ENCODE peak calls at places on chromosomes 4 and X, in six cellular contexts. Q, N, T, H, W and O are unnamed samples.

GRCh38 chr4:16597829-16598228 is 300.6 kb downstream of the LDB2 start:
- DNase-seq in W (no peak), Q (no peak), T (peak), H (no peak), N (no peak), O (no peak)

GRCh38 chr4:99610605-99611172 is 36.1 kb downstream of the MTTP start:
- DNase-seq in T (peak), N (no peak), Q (no peak), H (peak), W (no peak), O (no peak)

GRCh38 chr4:156734965-156735895 is 236.4 kb downstream of the PDGFC start:
- DNase-seq in W (no peak), N (no peak), Q (no peak), H (no peak), T (peak), O (no peak)

GRCh38 chr4:13108096-13108495 is 376.0 kb downstream of the RAB28 start:
- DNase-seq in N (no peak), Q (no peak), H (no peak), T (no peak), W (no peak), O (no peak)

GRCh38 chrX:15242899-15243555 is 26.9 kb downstream of the ASB9 start:
- DNase-seq in H (peak), T (peak), N (no peak), Q (no peak), W (no peak), O (peak)

GRCh38 chrX:10326578-10326977 is 169.8 kb downstream of the CLCN4 start:
- DNase-seq in H (peak), Q (no peak), T (peak), N (no peak), W (no peak), O (no peak)

GRCh38 chr4:142091691-142092182 is 455.4 kb downstream of the IL15 start:
- DNase-seq in Q (no peak), T (peak), H (peak), N (no peak), W (no peak), O (no peak)

GRCh38 chrX:10077425-10078188 is 79.2 kb upstream of the CLCN4 start:
- DNase-seq in T (peak), W (no peak), N (no peak), H (peak), Q (no peak), O (no peak)

GRCh38 chr4:150018257-150018656 is 60.0 kb upstream of the DCLK2 start:
- DNase-seq in Q (no peak), T (no peak), N (no peak), H (no peak), W (no peak), O (no peak)

GRCh38 chr4:87067120-87067885 is 132.5 kb downstream of the AFF1 start:
- DNase-seq in T (no peak), N (no peak), H (peak), W (no peak), Q (no peak), O (no peak)

GRCh38 chr4:5019274-5019673 is at the start of gene CYTL1:
- DNase-seq in Q (no peak), T (no peak), W (no peak), N (no peak), H (no peak), O (no peak)

GRCh38 chr4:13544556-13545393 is 467 bp upstream of the NKX3-2 start:
- DNase-seq in W (peak), T (peak), Q (peak), N (no peak), H (peak), O (peak)

GRCh38 chrX:1741828-1742394 is 127.1 kb downstream of the ASMT start:
- DNase-seq in T (no peak), Q (no peak), W (no peak), N (no peak), H (no peak), O (no peak)

GRCh38 chrX:111585337-111585736 is 73.9 kb downstream of the SERTM2 start:
- DNase-seq in H (no peak), W (no peak), N (no peak), Q (no peak), T (no peak), O (no peak)

GRCh38 chr4:71607780-71608673 is 175.9 kb downstream of the GC start:
- DNase-seq in Q (no peak), N (no peak), H (no peak), T (no peak), W (no peak), O (no peak)

GRCh38 chrX:13028871-13029336 is 15.5 kb downstream of the FAM9C start:
- DNase-seq in H (no peak), T (no peak), Q (no peak), W (no peak), N (no peak), O (no peak)

GRCh38 chr4:160175064-160175643 is 1072.3 kb downstream of the RAPGEF2 start:
- DNase-seq in W (no peak), T (no peak), H (no peak), Q (no peak), N (no peak), O (no peak)

GRCh38 chr4:21728231-21728758 is 220.3 kb downstream of the KCNIP4 start:
- DNase-seq in H (no peak), N (no peak), T (no peak), Q (no peak), W (no peak), O (no peak)

GRCh38 chr4:122086338-122086737 is 65.8 kb upstream of the BLTP1 start:
- DNase-seq in N (no peak), T (peak), Q (no peak), W (peak), H (no peak), O (no peak)

GRCh38 chr4:2793920-2794706 is 1.2 kb downstream of the SH3BP2 start:
- DNase-seq in T (no peak), H (peak), N (peak), W (no peak), Q (peak), O (no peak)

GRCh38 chr4:7348946-7349900 is 85.5 kb downstream of the PSAPL1 start:
- DNase-seq in W (peak), T (no peak), H (no peak), N (no peak), Q (no peak), O (no peak)

GRCh38 chrX:915427-916234 is 285.0 kb downstream of the SHOX start:
- DNase-seq in T (no peak), W (peak), H (no peak), Q (no peak), N (no peak), O (no peak)

GRCh38 chr4:159105761-159106243 is 2.9 kb downstream of the RAPGEF2 start:
- DNase-seq in T (peak), H (peak), N (no peak), Q (no peak), W (no peak), O (peak)

GRCh38 chr4:184250795-184251679 is 33.4 kb upstream of the ENPP6 start:
- DNase-seq in N (no peak), H (peak), T (peak), W (no peak), Q (no peak), O (peak)

GRCh38 chrX:4710618-4711433 is 997.4 kb upstream of the PRKX start:
- DNase-seq in H (no peak), W (no peak), Q (no peak), N (no peak), T (no peak), O (no peak)

GRCh38 chr4:94400191-94400590 is 51.6 kb upstream of the PDLIM5 start:
- DNase-seq in H (no peak), T (no peak), Q (no peak), N (no peak), W (no peak), O (no peak)

GRCh38 chrX:130726661-130727060 is 176.3 kb downstream of the ENOX2 start:
- DNase-seq in H (peak), Q (no peak), N (no peak), T (peak), W (peak), O (no peak)

GRCh38 chr4:123667496-123667895 is 270.9 kb downstream of the SPRY1 start:
- DNase-seq in Q (no peak), H (peak), N (no peak), T (peak), W (no peak), O (no peak)

GRCh38 chr4:962231-963208 is 10.8 kb downstream of the DGKQ start:
- DNase-seq in H (no peak), W (no peak), N (no peak), T (no peak), Q (peak), O (no peak)

GRCh38 chr4:27381806-27382205 is 521.2 kb downstream of the STIM2 start:
- DNase-seq in T (no peak), W (no peak), Q (no peak), H (no peak), N (no peak), O (no peak)

GRCh38 chr4:3372933-3373465 is 68.8 kb upstream of the HGFAC start:
- DNase-seq in T (no peak), H (no peak), W (peak), N (peak), Q (peak), O (no peak)

GRCh38 chr4:2811830-2812599 is 19.1 kb downstream of the SH3BP2 start:
- DNase-seq in H (peak), W (peak), Q (peak), T (peak), N (peak), O (peak)

GRCh38 chr4:122146652-122147051 is 5.5 kb upstream of the BLTP1 start:
- DNase-seq in W (no peak), N (no peak), Q (no peak), T (no peak), H (no peak), O (no peak)

GRCh38 chr4:89400408-89401035 is 92.9 kb upstream of the GPRIN3 start:
- DNase-seq in T (no peak), W (no peak), N (no peak), Q (no peak), H (no peak), O (no peak)

GRCh38 chrX:154607370-154607769 is 11.7 kb downstream of the CTAG1B start:
- DNase-seq in H (no peak), Q (no peak), N (no peak), W (no peak), T (no peak), O (no peak)

GRCh38 chrX:40877869-40878268 is 142.5 kb upstream of the MED14 start:
- DNase-seq in T (peak), H (no peak), W (no peak), N (no peak), Q (no peak), O (no peak)
- TF ChIP-seq CTCF in T (peak), H (peak), W (peak), N (no peak), Q (peak), O (peak)

GRCh38 chrX:70049406-70049805 is 332 bp downstream of the AWAT2 start:
- DNase-seq in T (no peak), W (no peak), Q (no peak), H (no peak), N (no peak), O (no peak)
- TF ChIP-seq CTCF in T (no peak), W (no peak), Q (no peak), H (no peak), N (no peak), O (no peak)

DNA sequence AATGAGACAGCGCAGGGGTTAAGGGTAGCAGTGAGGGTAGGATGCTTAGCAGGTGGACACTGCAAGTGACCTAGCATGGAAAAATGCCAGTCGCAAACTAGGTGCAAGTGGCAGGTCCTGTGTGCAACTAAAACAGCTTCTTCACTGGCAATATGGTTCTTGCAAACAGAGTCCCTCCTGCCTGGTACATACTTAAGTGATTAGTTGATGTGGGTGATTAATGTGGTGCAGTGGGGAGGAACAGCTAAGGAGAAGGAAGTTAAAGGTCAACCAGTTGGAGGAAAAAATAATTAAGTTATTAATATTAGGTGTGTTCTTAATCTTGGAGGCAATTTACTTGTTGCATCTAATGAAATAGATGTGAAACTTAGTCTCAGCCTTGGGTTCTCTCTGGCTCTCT is 121.6 kb upstream of the IGFBP7 start:
- DNase-seq in N (no peak), Q (no peak), H (no peak), T (peak), W (no peak), O (no peak)
- TF ChIP-seq CTCF in N (no peak), Q (no peak), H (no peak), T (no peak), W (no peak), O (no peak)

GRCh38 chr4:146291313-146291712 is 77.0 kb downstream of the REELD1 start:
- DNase-seq in Q (no peak), N (no peak), H (no peak), T (no peak), W (no peak), O (no peak)
- TF ChIP-seq CTCF in Q (no peak), N (no peak), H (no peak), T (no peak), W (no peak), O (no peak)

DNA sequence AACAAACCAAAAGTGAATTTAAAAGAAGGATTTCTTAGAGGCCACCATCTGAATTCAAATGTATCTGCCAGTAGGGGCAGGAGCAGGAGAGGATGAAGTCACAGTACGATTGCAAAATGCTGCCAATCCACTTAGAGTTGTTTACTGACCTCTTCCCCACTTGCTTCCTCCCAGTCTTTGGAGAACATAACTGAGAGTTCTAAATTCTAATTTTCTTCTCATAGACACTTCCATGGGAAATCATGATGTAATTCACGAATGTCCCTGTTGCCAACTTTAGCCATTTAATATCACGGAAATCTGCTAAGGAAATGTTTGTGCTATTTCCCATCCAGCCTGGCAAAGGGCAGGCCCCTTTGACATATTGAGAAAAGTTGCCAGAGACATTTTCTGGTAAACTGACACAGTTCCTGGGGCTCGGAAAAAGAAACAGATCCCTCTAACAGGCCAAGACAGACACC is 33.6 kb upstream of the NOCT start:
- DNase-seq in T (peak), H (peak), Q (no peak), W (peak), N (no peak), O (no peak)
- TF ChIP-seq CTCF in T (peak), H (no peak), Q (peak), W (no peak), N (peak), O (no peak)

DNA sequence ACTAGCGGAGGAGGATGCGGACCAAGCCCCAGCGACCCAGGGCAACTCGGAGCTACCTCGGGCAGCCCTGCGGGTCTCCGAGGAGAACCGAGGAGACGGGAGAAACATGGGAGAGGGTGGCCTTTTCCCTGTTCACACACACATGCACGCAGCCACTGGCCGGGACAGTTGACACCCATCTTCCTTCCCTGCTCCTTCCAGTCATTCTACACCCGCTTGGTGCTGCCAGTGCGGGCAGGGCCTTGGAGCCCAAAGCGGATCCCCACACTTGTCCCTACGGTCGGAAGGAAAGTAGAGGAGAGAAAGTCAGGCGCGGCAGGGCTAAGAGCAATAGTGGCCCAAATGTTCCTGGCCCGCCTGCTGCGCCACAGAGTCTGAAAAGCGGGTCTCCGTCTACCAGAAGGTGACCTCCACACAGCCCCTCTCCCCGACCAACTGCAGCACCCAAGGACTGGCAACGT is 1.1 kb upstream of the PPP3CA start:
- DNase-seq in Q (no peak), W (no peak), N (no peak), T (no peak), H (no peak), O (no peak)
- TF ChIP-seq CTCF in Q (no peak), W (no peak), N (no peak), T (no peak), H (no peak), O (no peak)

DNA sequence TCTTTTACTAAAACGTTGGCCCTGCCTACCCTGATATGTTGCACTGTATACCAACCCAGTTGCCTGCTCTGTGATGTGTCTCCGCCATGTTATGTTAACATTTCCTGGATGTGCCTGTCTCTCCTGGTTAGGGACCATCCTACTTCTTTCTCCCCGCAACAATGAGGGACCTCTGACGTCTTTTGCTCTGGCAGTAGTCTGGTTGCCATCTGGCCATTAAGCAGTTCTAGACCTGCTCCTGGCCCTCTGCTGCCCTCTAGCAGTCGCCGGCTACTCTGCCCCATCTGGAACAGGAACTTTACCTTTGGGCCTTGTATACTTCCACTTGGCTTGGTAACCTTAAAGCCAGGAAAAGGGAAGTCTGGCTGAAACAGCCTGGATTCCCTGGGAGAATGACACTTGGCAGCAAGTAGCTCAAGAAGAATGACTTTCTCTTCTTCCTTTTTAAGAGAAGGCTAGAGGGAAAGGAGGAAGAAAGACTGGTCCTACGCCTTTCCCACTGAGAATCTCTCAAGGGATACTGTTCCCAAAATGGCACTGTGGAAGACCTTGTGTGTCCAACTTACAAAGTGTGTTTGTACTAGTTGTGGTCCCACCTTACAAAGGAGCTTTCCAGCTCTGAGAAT is 63.5 kb downstream of the GPC3 start:
- DNase-seq in Q (peak), T (peak), N (no peak), W (peak), H (no peak), O (peak)
- TF ChIP-seq CTCF in Q (peak), T (peak), N (no peak), W (peak), H (peak), O (peak)

GRCh38 chr4:18695733-18696527 is 674.4 kb upstream of the LCORL start:
- DNase-seq in H (no peak), N (no peak), Q (no peak), T (no peak), W (no peak), O (no peak)
- TF ChIP-seq CTCF in H (peak), N (no peak), Q (no peak), T (peak), W (no peak), O (peak)

GRCh38 chr4:22962186-22962786 is 269.5 kb downstream of the GBA3 start:
- DNase-seq in H (peak), N (no peak), Q (no peak), T (peak), W (no peak), O (no peak)
- TF ChIP-seq CTCF in H (peak), N (no peak), Q (peak), T (peak), W (no peak), O (peak)

DNA sequence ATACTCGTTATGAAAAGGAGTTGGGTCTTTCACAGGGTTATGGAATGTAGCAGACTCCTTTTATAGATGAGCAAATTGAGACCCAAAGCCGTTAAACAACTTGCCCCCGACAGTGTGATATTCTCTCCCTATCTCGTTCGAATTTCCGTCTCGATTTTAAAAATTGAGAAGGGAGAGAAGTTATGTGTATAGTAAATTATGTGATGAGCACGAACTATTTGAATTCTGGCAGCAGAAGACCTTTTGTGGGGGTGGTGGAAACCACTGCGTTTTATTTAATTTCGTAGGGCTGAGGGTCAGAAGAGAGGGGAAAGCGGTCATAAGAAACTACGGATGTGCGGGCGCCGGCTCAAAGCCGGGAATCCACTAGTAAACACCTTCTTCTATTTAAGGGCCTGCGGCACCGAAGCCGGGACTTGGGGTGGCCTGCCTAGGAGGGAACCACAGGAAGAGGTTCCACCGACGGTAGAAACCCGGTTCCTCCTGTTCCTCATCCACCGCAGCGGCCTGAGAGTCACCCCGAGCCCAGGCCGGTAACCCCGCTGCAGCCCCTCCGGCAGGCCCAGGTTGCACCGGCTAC is 1.5 kb upstream of the DDX3X start:
- DNase-seq in Q (no peak), T (no peak), H (no peak), W (no peak), N (no peak), O (peak)
- TF ChIP-seq CTCF in Q (no peak), T (no peak), H (no peak), W (no peak), N (no peak), O (no peak)